ENCODE peak calls at places on chromosomes 6 and 20, in seven cellular contexts. One of them, this sample, is unnamed.

GRCh38 chr6:134446228-134446848 is 128.4 kb upstream of the SGK1 start:
- DNase-seq in AG04450: no peak
- DNase-seq in RWPE1: no peak
- DNase-seq in CD4-positive, alpha-beta memory T cell: no peak
- DNase-seq in lower lobe of right lung: no peak
- DNase-seq in stomach: no peak
- DNase-seq in lung: no peak
- DNase-seq in this sample: peak; percentile 26

GRCh38 chr6:42313941-42314570 is 96.4 kb upstream of the MRPS10 start:
- DNase-seq in CD4-positive, alpha-beta memory T cell: no peak
- DNase-seq in AG04450: peak; percentile 79
- DNase-seq in lung: no peak
- DNase-seq in stomach: no peak
- DNase-seq in RWPE1: no peak
- DNase-seq in lower lobe of right lung: no peak
- DNase-seq in this sample: no peak

GRCh38 chr6:135851442-135852271 is at the start of gene PDE7B:
- DNase-seq in lower lobe of right lung: peak; percentile 84
- DNase-seq in AG04450: peak; percentile 97
- DNase-seq in lung: peak; percentile 79
- DNase-seq in RWPE1: peak; percentile 20
- DNase-seq in CD4-positive, alpha-beta memory T cell: peak; percentile 19
- DNase-seq in stomach: peak; percentile 77
- DNase-seq in this sample: peak; percentile 47

GRCh38 chr20:51661609-51662178 is 106.5 kb downstream of the ATP9A start:
- DNase-seq in RWPE1: peak; percentile 67
- DNase-seq in CD4-positive, alpha-beta memory T cell: peak; percentile 38
- DNase-seq in stomach: no peak
- DNase-seq in AG04450: no peak
- DNase-seq in lower lobe of right lung: no peak
- DNase-seq in lung: no peak
- DNase-seq in this sample: no peak

GRCh38 chr6:80622641-80623040 is 516.2 kb downstream of the BCKDHB start:
- DNase-seq in lower lobe of right lung: peak; percentile 63
- DNase-seq in stomach: peak; percentile 58
- DNase-seq in CD4-positive, alpha-beta memory T cell: no peak
- DNase-seq in lung: peak; percentile 49
- DNase-seq in RWPE1: no peak
- DNase-seq in AG04450: no peak
- DNase-seq in this sample: no peak

GRCh38 chr20:4051413-4052138 is 36.2 kb upstream of the RNF24 start:
- DNase-seq in AG04450: no peak
- DNase-seq in RWPE1: no peak
- DNase-seq in lower lobe of right lung: no peak
- DNase-seq in stomach: no peak
- DNase-seq in CD4-positive, alpha-beta memory T cell: no peak
- DNase-seq in lung: no peak
- DNase-seq in this sample: peak; percentile 27

GRCh38 chr6:159106627-159107241 is 61.9 kb upstream of the TAGAP start:
- DNase-seq in AG04450: no peak
- DNase-seq in lung: peak; percentile 91
- DNase-seq in lower lobe of right lung: peak; percentile 75
- DNase-seq in stomach: peak; percentile 92
- DNase-seq in CD4-positive, alpha-beta memory T cell: peak; percentile 93
- DNase-seq in RWPE1: peak; percentile 76
- DNase-seq in this sample: peak; percentile 85

GRCh38 chr6:43809417-43810305 is 39.6 kb downstream of the VEGFA start:
- DNase-seq in lower lobe of right lung: no peak
- DNase-seq in CD4-positive, alpha-beta memory T cell: no peak
- DNase-seq in RWPE1: peak; percentile 28
- DNase-seq in AG04450: peak; percentile 59
- DNase-seq in lung: no peak
- DNase-seq in stomach: peak; percentile 60
- DNase-seq in this sample: peak; percentile 26

GRCh38 chr20:32007787-32008616 is 2.2 kb upstream of the CCM2L start:
- DNase-seq in stomach: no peak
- DNase-seq in RWPE1: no peak
- DNase-seq in CD4-positive, alpha-beta memory T cell: no peak
- DNase-seq in AG04450: no peak
- DNase-seq in lower lobe of right lung: peak; percentile 53
- DNase-seq in lung: peak; percentile 45
- DNase-seq in this sample: no peak

GRCh38 chr6:45650527-45651135 is 272.9 kb upstream of the SUPT3H start:
- DNase-seq in lower lobe of right lung: no peak
- DNase-seq in stomach: no peak
- DNase-seq in RWPE1: peak; percentile 76
- DNase-seq in AG04450: no peak
- DNase-seq in lung: no peak
- DNase-seq in CD4-positive, alpha-beta memory T cell: no peak
- DNase-seq in this sample: no peak

GRCh38 chr6:15715060-15715459 is 52.2 kb upstream of the DTNBP1 start:
- DNase-seq in AG04450: no peak
- DNase-seq in lung: no peak
- DNase-seq in lower lobe of right lung: no peak
- DNase-seq in CD4-positive, alpha-beta memory T cell: no peak
- DNase-seq in stomach: no peak
- DNase-seq in RWPE1: peak; percentile 42
- DNase-seq in this sample: no peak

GRCh38 chr20:18101125-18101820 is 36.4 kb upstream of the KAT14 start:
- DNase-seq in stomach: no peak
- DNase-seq in RWPE1: no peak
- DNase-seq in CD4-positive, alpha-beta memory T cell: no peak
- DNase-seq in AG04450: no peak
- DNase-seq in lower lobe of right lung: no peak
- DNase-seq in lung: no peak
- DNase-seq in this sample: no peak

GRCh38 chr6:225121-225721 is 67.1 kb upstream of the DUSP22 start:
- DNase-seq in stomach: no peak
- DNase-seq in lung: no peak
- DNase-seq in RWPE1: peak; percentile 77
- DNase-seq in lower lobe of right lung: peak; percentile 57
- DNase-seq in AG04450: no peak
- DNase-seq in CD4-positive, alpha-beta memory T cell: peak; percentile 26
- DNase-seq in this sample: no peak

GRCh38 chr6:51678274-51678673 is 409.1 kb downstream of the PKHD1 start:
- DNase-seq in AG04450: no peak
- DNase-seq in CD4-positive, alpha-beta memory T cell: no peak
- DNase-seq in RWPE1: no peak
- DNase-seq in lung: no peak
- DNase-seq in stomach: no peak
- DNase-seq in lower lobe of right lung: no peak
- DNase-seq in this sample: no peak

GRCh38 chr6:51675020-51675419 is 412.4 kb downstream of the PKHD1 start:
- DNase-seq in stomach: no peak
- DNase-seq in AG04450: no peak
- DNase-seq in lung: no peak
- DNase-seq in lower lobe of right lung: no peak
- DNase-seq in CD4-positive, alpha-beta memory T cell: no peak
- DNase-seq in RWPE1: no peak
- DNase-seq in this sample: no peak

GRCh38 chr6:51675551-51676275 is 411.7 kb downstream of the PKHD1 start:
- DNase-seq in AG04450: no peak
- DNase-seq in lower lobe of right lung: no peak
- DNase-seq in stomach: no peak
- DNase-seq in lung: no peak
- DNase-seq in RWPE1: no peak
- DNase-seq in CD4-positive, alpha-beta memory T cell: no peak
- DNase-seq in this sample: no peak

GRCh38 chr6:51684038-51684437 is 403.4 kb downstream of the PKHD1 start:
- DNase-seq in CD4-positive, alpha-beta memory T cell: no peak
- DNase-seq in lower lobe of right lung: no peak
- DNase-seq in lung: no peak
- DNase-seq in AG04450: no peak
- DNase-seq in stomach: no peak
- DNase-seq in RWPE1: no peak
- DNase-seq in this sample: no peak

GRCh38 chr6:51678905-51679620 is 408.4 kb downstream of the PKHD1 start:
- DNase-seq in AG04450: no peak
- DNase-seq in lung: peak; percentile 29
- DNase-seq in RWPE1: peak; percentile 7
- DNase-seq in CD4-positive, alpha-beta memory T cell: no peak
- DNase-seq in lower lobe of right lung: no peak
- DNase-seq in stomach: no peak
- DNase-seq in this sample: peak; percentile 17
- H3K27ac ChIP-seq in AG04450: no peak overlapping the region
- H3K27ac ChIP-seq in lung: peak overlapping the region; percentile 3
- H3K27ac ChIP-seq in RWPE1: no peak overlapping the region
- H3K27ac ChIP-seq in CD4-positive, alpha-beta memory T cell: no peak overlapping the region
- H3K27ac ChIP-seq in lower lobe of right lung: peak overlapping the region; percentile 12
- H3K27ac ChIP-seq in stomach: no peak overlapping the region
- H3K27ac ChIP-seq in this sample: no peak overlapping the region

DNA sequence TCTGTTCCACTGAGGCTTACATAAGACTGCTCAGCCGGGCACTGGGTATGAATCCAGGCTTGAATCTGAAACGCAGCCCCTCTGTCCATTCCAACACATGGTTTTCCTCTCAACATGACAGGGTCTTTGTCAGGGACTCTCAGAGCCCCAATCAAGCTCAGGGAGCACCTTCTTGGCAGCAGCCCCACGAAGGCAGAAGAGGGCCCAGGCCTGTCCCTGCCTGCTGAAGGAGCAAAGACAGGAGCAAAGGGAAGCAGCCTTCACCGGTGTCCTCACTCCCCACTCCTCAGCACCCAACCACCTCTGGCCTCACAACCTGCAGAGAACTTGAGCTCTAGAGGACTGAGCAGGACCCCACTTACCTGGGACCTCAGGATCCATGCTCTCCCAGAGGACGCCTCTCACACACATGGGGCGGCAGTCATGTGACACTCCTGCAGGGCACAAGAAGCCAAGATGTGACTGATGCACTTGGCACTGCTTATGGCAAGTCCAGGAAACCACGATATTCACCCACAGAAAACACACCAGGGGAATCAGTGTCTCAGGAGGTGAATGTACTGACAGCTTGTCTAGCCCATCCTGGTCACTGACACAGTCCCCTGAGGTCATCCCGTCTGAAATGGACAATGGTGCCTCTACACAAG is 4.3 kb downstream of the SNHG17 start:
- DNase-seq in lung: no peak
- DNase-seq in RWPE1: no peak
- DNase-seq in stomach: no peak
- DNase-seq in CD4-positive, alpha-beta memory T cell: no peak
- DNase-seq in lower lobe of right lung: no peak
- DNase-seq in AG04450: no peak
- DNase-seq in this sample: no peak
- H3K27ac ChIP-seq in lung: no peak overlapping the region
- H3K27ac ChIP-seq in RWPE1: peak overlapping the region; percentile 54
- H3K27ac ChIP-seq in stomach: no peak overlapping the region
- H3K27ac ChIP-seq in CD4-positive, alpha-beta memory T cell: no peak overlapping the region
- H3K27ac ChIP-seq in lower lobe of right lung: no peak overlapping the region
- H3K27ac ChIP-seq in AG04450: no peak overlapping the region
- H3K27ac ChIP-seq in this sample: no peak overlapping the region

DNA sequence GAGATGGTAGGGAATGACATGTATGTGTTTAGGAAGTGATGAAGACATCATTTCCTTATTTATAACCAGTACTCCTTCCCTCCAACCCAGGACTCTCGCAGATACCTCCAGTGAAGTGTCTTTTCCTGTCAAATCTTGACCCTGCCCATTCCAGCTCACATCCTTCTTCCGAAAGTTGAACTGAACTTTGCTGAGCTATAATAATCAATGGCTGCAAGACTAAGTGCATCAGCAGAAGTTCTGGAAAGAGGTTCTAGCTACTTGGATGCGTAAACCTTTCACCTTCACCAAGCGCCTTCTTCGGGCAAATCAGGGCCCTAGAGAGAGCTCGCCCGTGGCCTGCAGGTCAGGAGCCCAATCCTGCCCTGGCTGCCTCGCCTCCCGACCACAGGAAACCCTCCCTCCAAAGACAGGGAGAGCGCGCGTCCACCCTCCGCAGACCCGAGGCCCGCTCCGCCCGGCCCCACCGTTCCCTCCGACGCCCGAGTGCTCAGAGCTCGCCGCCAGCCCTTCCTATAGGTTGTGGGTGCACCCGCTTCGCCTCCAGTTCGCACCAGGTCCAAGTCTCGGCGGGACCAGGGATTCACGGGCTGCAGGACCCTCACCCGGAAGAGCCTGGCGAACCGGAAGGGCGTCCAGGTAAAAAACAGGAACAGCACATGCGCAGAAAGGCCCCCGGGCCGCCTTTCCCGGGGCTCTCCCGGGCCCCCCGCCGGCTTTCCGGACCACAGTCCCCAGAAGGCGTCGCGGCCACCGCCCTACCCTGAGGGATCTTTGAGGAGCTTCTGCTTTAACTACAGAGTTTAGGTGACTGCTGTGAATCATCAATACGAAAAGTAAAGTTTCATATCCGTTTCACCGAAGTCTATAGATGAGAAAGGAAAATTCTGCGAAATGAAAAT is at the start of gene ZNF334:
- DNase-seq in stomach: peak; percentile 62
- DNase-seq in lung: peak; percentile 73
- DNase-seq in CD4-positive, alpha-beta memory T cell: no peak
- DNase-seq in RWPE1: peak; percentile 45
- DNase-seq in lower lobe of right lung: peak; percentile 81
- DNase-seq in AG04450: no peak
- DNase-seq in this sample: peak; percentile 68
- H3K27ac ChIP-seq in stomach: peak within 1 kb of the TSS; percentile 65
- H3K27ac ChIP-seq in lung: peak within 1 kb of the TSS; percentile 81
- H3K27ac ChIP-seq in CD4-positive, alpha-beta memory T cell: no peak within 1 kb of the TSS
- H3K27ac ChIP-seq in RWPE1: no peak within 1 kb of the TSS
- H3K27ac ChIP-seq in lower lobe of right lung: peak within 1 kb of the TSS; percentile 59
- H3K27ac ChIP-seq in AG04450: no peak within 1 kb of the TSS
- H3K27ac ChIP-seq in this sample: peak within 1 kb of the TSS; percentile 41

GRCh38 chr6:38676236-38676973 is 26.5 kb downstream of the GLO1 start:
- DNase-seq in lower lobe of right lung: no peak
- DNase-seq in lung: no peak
- DNase-seq in AG04450: no peak
- DNase-seq in stomach: no peak
- DNase-seq in RWPE1: no peak
- DNase-seq in CD4-positive, alpha-beta memory T cell: no peak
- DNase-seq in this sample: no peak

GRCh38 chr6:38673397-38674165 is 29.4 kb downstream of the GLO1 start:
- DNase-seq in lung: no peak
- DNase-seq in RWPE1: peak; percentile 4
- DNase-seq in CD4-positive, alpha-beta memory T cell: no peak
- DNase-seq in stomach: no peak
- DNase-seq in AG04450: no peak
- DNase-seq in lower lobe of right lung: no peak
- DNase-seq in this sample: peak; percentile 10

GRCh38 chr6:38676974-38677544 is 25.9 kb downstream of the GLO1 start:
- DNase-seq in lung: no peak
- DNase-seq in RWPE1: no peak
- DNase-seq in CD4-positive, alpha-beta memory T cell: no peak
- DNase-seq in AG04450: no peak
- DNase-seq in stomach: no peak
- DNase-seq in lower lobe of right lung: no peak
- DNase-seq in this sample: no peak

DNA sequence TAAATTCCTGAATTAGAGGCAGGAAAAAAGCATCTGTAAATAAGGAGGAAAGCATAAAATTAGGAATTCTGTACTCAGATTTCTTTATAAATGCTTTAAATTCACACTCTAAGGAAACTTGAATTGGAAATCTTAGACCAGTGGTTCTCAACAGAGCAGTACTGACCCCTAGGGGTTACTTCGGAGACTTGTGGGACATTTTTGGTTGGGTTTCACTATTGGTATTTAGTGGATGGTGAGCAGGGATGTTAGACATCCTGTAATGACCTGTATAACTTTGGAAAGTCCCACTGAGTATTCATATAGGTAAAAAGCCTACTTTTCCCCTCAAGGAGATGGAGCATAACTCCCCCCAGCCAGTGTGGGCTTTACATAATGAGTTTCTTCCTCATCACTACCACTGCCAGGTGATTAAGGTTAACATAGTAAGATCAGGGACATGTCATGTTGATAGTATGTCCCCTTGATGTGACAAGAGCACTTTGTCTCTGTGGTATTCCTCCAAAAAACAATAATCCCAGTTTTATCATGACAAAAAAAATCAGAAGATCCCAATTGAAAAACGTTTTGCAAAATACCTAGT is 31.0 kb downstream of the GLO1 start:
- DNase-seq in RWPE1: peak; percentile 69
- DNase-seq in stomach: no peak
- DNase-seq in lower lobe of right lung: no peak
- DNase-seq in CD4-positive, alpha-beta memory T cell: peak; percentile 33
- DNase-seq in AG04450: peak; percentile 32
- DNase-seq in lung: peak; percentile 33
- DNase-seq in this sample: peak; percentile 63
- H3K27ac ChIP-seq in RWPE1: no peak overlapping the region
- H3K27ac ChIP-seq in stomach: no peak overlapping the region
- H3K27ac ChIP-seq in lower lobe of right lung: no peak overlapping the region
- H3K27ac ChIP-seq in CD4-positive, alpha-beta memory T cell: no peak overlapping the region
- H3K27ac ChIP-seq in AG04450: no peak overlapping the region
- H3K27ac ChIP-seq in lung: no peak overlapping the region
- H3K27ac ChIP-seq in this sample: no peak overlapping the region